ENCODE peak calls at places on chromosomes 5 and 9, in six cellular contexts. C is B cell, Y is Calu3, H is A549, U is AG04449, M is tibial nerve. F is an unnamed sample.

GRCh38 chr9:89661956-89662717 is 57.3 kb downstream of the GADD45G start:
- DNase-seq in H (peak), Y (peak), C (no peak), U (peak), M (peak), F (no peak)

GRCh38 chr9:105355810-105356209 is 92.0 kb upstream of the FSD1L start:
- DNase-seq in C (peak), U (no peak), H (no peak), Y (no peak), M (no peak), F (no peak)

GRCh38 chr9:135228983-135229625 is 141.6 kb downstream of the OLFM1 start:
- DNase-seq in H (no peak), U (no peak), C (no peak), M (no peak), Y (no peak), F (no peak)

GRCh38 chr5:74017786-74018211 is 391.8 kb downstream of the ARHGEF28 start:
- DNase-seq in C (no peak), U (no peak), H (no peak), Y (no peak), M (peak), F (no peak)

GRCh38 chr9:89893886-89894285 is 289.1 kb downstream of the GADD45G start:
- DNase-seq in C (no peak), Y (no peak), M (no peak), H (no peak), U (no peak), F (no peak)

GRCh38 chr5:122972877-122973276 is 63.6 kb downstream of the PPIC start:
- DNase-seq in U (no peak), M (no peak), H (no peak), Y (no peak), C (no peak), F (no peak)

GRCh38 chr9:82934949-82935348 is 128.0 kb downstream of the RASEF start:
- DNase-seq in U (peak), C (no peak), Y (peak), M (no peak), H (peak), F (no peak)

GRCh38 chr5:89346573-89346972 is 463.6 kb upstream of the MEF2C start:
- DNase-seq in H (no peak), Y (no peak), M (no peak), U (no peak), C (no peak), F (no peak)

GRCh38 chr9:104927216-104927911 is 591 bp downstream of the ABCA1 start:
- DNase-seq in H (peak), M (no peak), U (no peak), Y (peak), C (peak), F (peak)

GRCh38 chr5:169100735-169101075 is 200.2 kb downstream of the SLIT3 start:
- DNase-seq in U (peak), M (no peak), Y (no peak), H (peak), C (no peak), F (no peak)

GRCh38 chr5:158988987-158989624 is 110.6 kb downstream of the EBF1 start:
- DNase-seq in H (no peak), U (no peak), M (no peak), C (no peak), Y (no peak), F (no peak)

GRCh38 chr5:155767480-155767879 is 559.5 kb upstream of the SGCD start:
- DNase-seq in H (no peak), M (no peak), U (no peak), C (no peak), Y (no peak), F (no peak)

GRCh38 chr5:56025303-56025885 is 30.6 kb upstream of the IL6ST start:
- DNase-seq in C (no peak), M (no peak), Y (no peak), U (no peak), H (peak), F (no peak)

GRCh38 chr5:96781031-96781733 is 26.6 kb downstream of the ERAP1 start:
- DNase-seq in C (no peak), U (no peak), Y (no peak), H (no peak), M (no peak), F (no peak)

GRCh38 chr5:90446961-90447360 is 27.6 kb downstream of the MBLAC2 start:
- DNase-seq in Y (no peak), H (no peak), C (no peak), U (peak), M (no peak), F (no peak)

GRCh38 chr5:142013734-142014495 is 1.1 kb upstream of the GNPDA1 start:
- DNase-seq in H (no peak), C (no peak), M (peak), U (no peak), Y (no peak), F (no peak)

GRCh38 chr5:39072915-39073758 is 1.1 kb downstream of the RICTOR start:
- DNase-seq in H (no peak), M (peak), U (no peak), Y (peak), C (peak), F (peak)

GRCh38 chr9:135156525-135157510 is 69.3 kb downstream of the OLFM1 start:
- DNase-seq in H (peak), C (no peak), U (no peak), Y (peak), M (peak), F (peak)

GRCh38 chr5:157596449-157596848 is 20.9 kb upstream of the ADAM19 start:
- DNase-seq in H (no peak), C (no peak), Y (no peak), M (no peak), U (no peak), F (no peak)

GRCh38 chr9:115006660-115007059 is 76.3 kb upstream of the TNFSF8 start:
- DNase-seq in U (peak), M (no peak), C (no peak), Y (no peak), H (no peak), F (no peak)

GRCh38 chr5:111385970-111386831 is 126.1 kb downstream of the STARD4 start:
- DNase-seq in Y (no peak), C (no peak), H (no peak), U (no peak), M (no peak), F (no peak)

GRCh38 chr9:88521308-88521707 is 13.7 kb upstream of the NXNL2 start:
- DNase-seq in C (no peak), M (no peak), Y (no peak), U (no peak), H (no peak), F (no peak)

GRCh38 chr9:129310666-129311350 is 132.7 kb upstream of the IER5L start:
- DNase-seq in H (no peak), C (no peak), U (no peak), Y (no peak), M (no peak), F (no peak)

GRCh38 chr5:33816791-33817190 is 75.0 kb downstream of the ADAMTS12 start:
- DNase-seq in C (no peak), H (no peak), M (no peak), U (no peak), Y (no peak), F (no peak)

GRCh38 chr9:14511452-14511851 is 181.8 kb downstream of the ZDHHC21 start:
- DNase-seq in Y (no peak), M (no peak), C (no peak), H (no peak), U (no peak), F (no peak)

GRCh38 chr5:135365281-135365680 is 33.8 kb downstream of the MACROH2A1 start:
- DNase-seq in H (no peak), U (no peak), M (no peak), Y (no peak), C (no peak), F (no peak)

GRCh38 chr9:92426501-92426900 is 2.2 kb upstream of the OMD start:
- DNase-seq in Y (peak), U (no peak), M (no peak), H (no peak), C (no peak), F (no peak)

GRCh38 chr5:36575367-36575781 is 31.0 kb upstream of the SLC1A3 start:
- DNase-seq in U (no peak), M (no peak), Y (no peak), H (no peak), C (no peak), F (no peak)

GRCh38 chr5:40347981-40348725 is 331.6 kb upstream of the PTGER4 start:
- DNase-seq in Y (no peak), C (no peak), M (no peak), U (no peak), H (no peak), F (no peak)

GRCh38 chr9:136544549-136545064 is 1.2 kb downstream of the NOTCH1 start:
- DNase-seq in C (peak), H (peak), M (no peak), U (no peak), Y (peak), F (peak)

GRCh38 chr5:76544268-76544926 is 78.8 kb downstream of the F2RL2 start:
- DNase-seq in H (peak), C (no peak), U (no peak), Y (peak), M (no peak), F (peak)

GRCh38 chr9:13480688-13481087 is 201.2 kb upstream of the MPDZ start:
- DNase-seq in U (no peak), H (no peak), Y (no peak), M (no peak), C (no peak), F (no peak)

GRCh38 chr5:77308154-77308960 is 97.9 kb downstream of the PDE8B start:
- DNase-seq in Y (no peak), C (no peak), M (no peak), H (no peak), U (no peak), F (no peak)

GRCh38 chr9:137318565-137318964 is 16.5 kb upstream of the NRARP start:
- DNase-seq in M (no peak), U (no peak), C (peak), H (no peak), Y (no peak), F (no peak)

GRCh38 chr5:98933446-98934072 is 4.8 kb upstream of the CHD1 start:
- DNase-seq in Y (no peak), C (peak), H (no peak), U (no peak), M (no peak), F (peak)

GRCh38 chr5:130715541-130715940 is 449.5 kb downstream of the HINT1 start:
- DNase-seq in Y (no peak), M (no peak), U (no peak), C (no peak), H (no peak), F (no peak)

GRCh38 chr5:130724658-130725057 is 440.4 kb downstream of the HINT1 start:
- DNase-seq in H (no peak), C (no peak), Y (no peak), U (no peak), M (no peak), F (no peak)

DNA sequence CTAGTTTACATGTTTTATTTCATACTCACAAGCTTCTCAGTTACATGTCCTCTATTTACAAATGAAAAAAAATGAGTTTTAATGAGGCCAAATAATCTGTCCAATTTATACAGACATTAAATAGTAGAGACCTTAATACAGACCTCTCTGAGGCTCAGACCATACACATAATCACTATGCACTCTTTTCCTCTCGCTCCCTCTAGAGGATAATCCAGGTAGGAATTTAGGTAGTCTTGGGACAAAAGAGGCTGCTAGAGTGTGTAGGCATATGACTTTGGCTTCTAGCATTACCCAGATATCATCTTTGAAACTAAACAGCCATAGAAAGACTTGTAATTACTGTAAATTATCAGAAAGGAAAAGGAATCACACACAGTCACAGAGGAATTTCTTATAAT is 444.7 kb downstream of the HINT1 start:
- DNase-seq in H (peak), Y (peak), U (no peak), M (no peak), C (no peak), F (no peak)
- TF ChIP-seq CTCF in H (peak), Y (peak), U (peak), M (no peak), C (no peak), F (peak)

DNA sequence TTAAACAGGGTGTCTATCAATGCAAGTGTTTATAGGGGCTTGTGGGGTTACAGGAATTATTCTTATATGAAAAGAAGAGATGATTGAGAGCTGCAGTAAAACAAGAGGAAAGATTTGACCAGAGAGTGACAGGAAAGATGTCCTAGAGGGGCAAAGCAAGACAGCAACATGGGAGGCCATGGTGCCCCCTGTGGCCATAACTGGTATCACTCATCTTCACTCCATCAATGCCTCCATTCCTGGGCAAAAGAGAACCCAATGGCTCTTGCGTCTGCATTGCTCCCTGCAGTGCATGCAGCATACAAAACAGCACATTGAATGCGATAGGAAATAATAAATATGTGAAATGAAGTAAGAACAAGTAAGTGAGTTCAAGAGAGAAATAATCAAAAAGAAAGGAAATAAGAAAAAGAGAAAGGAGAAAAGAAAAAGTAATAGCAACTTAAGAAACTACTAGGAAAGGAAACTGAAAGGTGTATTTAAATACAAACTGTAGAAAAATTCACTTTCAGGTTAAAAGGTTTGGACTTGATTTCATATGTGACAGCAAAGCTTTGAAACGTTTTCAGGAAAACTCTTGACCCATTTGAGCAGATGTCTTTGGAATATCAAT is 206.6 kb downstream of the SEMA5A start:
- DNase-seq in U (no peak), Y (no peak), H (no peak), M (no peak), C (no peak), F (no peak)
- TF ChIP-seq CTCF in U (peak), Y (peak), H (no peak), M (no peak), C (peak), F (no peak)

DNA sequence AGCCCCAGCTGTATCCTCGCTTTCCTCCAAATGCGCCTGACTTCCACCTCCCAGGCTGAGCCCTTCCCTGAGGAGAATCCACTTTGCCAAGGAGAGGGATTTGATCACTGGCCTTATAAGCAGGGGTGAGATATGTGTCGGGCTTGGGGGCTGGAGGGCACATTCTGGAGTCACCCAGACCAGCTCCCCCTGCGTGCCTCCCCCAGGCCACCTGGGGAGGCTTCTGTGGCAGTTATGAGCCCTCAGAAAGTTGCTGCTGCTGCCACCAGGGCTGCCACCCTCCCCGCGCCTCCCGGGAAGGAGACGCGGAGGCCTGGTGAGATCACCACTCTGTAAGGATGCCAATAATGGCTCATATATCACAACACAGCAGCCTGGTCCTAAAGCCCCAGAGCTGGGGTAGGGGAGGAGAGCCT is 211.5 kb downstream of the PAPPA start:
- DNase-seq in H (no peak), C (no peak), Y (no peak), U (peak), M (no peak), F (no peak)
- TF ChIP-seq CTCF in H (no peak), C (no peak), Y (no peak), U (peak), M (no peak), F (no peak)

GRCh38 chr5:181222630-181223040 is 446 bp upstream of the TRIM41 start:
- DNase-seq in M (no peak), U (no peak), Y (no peak), C (no peak), H (no peak), F (no peak)

GRCh38 chr5:181223729-181224389 is 778 bp downstream of the TRIM41 start:
- DNase-seq in C (no peak), U (no peak), H (no peak), M (no peak), Y (peak), F (no peak)

GRCh38 chr5:181221792-181222629 is 1.1 kb upstream of the TRIM41 start:
- DNase-seq in U (peak), Y (peak), H (peak), M (peak), C (no peak), F (peak)

GRCh38 chr5:181224390-181225234 is 1.5 kb downstream of the TRIM41 start:
- DNase-seq in M (no peak), H (no peak), Y (no peak), C (peak), U (no peak), F (no peak)

GRCh38 chr5:181223041-181223728 is at the start of gene TRIM41:
- DNase-seq in H (peak), Y (peak), U (peak), M (peak), C (peak), F (peak)
- TF ChIP-seq CTCF in H (no peak), Y (no peak), U (no peak), M (no peak), C (no peak), F (no peak)

GRCh38 chr9:35733109-35733541 is 659 bp downstream of the CREB3 start:
- DNase-seq in Y (peak), U (peak), C (no peak), M (no peak), H (peak), F (peak)
- TF ChIP-seq CTCF in Y (no peak), U (peak), C (no peak), M (no peak), H (peak), F (peak)

DNA sequence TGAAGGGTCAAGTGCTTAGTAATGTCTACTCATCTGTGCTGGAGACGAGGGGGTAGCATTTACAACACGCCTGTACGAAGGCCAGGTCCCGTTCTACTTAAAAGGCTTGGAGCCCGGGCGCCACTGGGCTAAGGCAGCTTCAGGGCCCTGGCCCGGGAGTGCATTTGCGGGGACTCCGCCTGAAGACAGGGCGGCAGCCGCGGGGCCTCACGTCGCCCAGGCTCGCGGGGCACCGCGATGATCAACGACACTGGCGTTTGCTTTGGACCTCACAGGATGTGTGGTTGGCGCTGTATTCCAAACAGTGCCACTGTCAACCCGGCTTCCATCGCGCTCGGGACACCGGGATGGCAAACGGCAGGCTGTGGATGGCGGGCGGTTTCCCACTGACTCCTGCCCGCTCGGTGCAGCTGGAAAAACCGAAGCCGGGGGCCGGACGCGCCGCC is 1.1 kb upstream of the TENT4A start:
- DNase-seq in M (peak), Y (peak), U (no peak), H (peak), C (peak), F (peak)
- TF ChIP-seq CTCF in M (no peak), Y (no peak), U (no peak), H (no peak), C (no peak), F (peak)

GRCh38 chr5:178859625-178860521 is at the start of gene ZNF354B:
- DNase-seq in H (peak), M (peak), C (peak), U (peak), Y (peak), F (peak)
- TF ChIP-seq CTCF in H (no peak), M (no peak), C (no peak), U (peak), Y (peak), F (no peak)

GRCh38 chr5:179152144-179152895 is 92.1 kb downstream of the ZNF354C start:
- DNase-seq in C (no peak), M (no peak), Y (no peak), U (no peak), H (no peak), F (no peak)
- TF ChIP-seq CTCF in C (no peak), M (no peak), Y (no peak), U (no peak), H (no peak), F (no peak)

GRCh38 chr5:107108111-107108510 is 562.6 kb downstream of the EFNA5 start:
- DNase-seq in Y (no peak), H (no peak), M (no peak), C (no peak), U (no peak), F (no peak)

GRCh38 chr5:107100121-107100520 is 570.6 kb downstream of the EFNA5 start:
- DNase-seq in C (no peak), Y (no peak), H (no peak), M (no peak), U (no peak), F (no peak)

GRCh38 chr5:107104040-107104773 is 566.5 kb downstream of the EFNA5 start:
- DNase-seq in U (no peak), Y (no peak), C (no peak), M (no peak), H (no peak), F (no peak)

GRCh38 chr5:107104774-107105050 is 566.0 kb downstream of the EFNA5 start:
- DNase-seq in U (no peak), C (no peak), H (peak), Y (peak), M (no peak), F (peak)

DNA sequence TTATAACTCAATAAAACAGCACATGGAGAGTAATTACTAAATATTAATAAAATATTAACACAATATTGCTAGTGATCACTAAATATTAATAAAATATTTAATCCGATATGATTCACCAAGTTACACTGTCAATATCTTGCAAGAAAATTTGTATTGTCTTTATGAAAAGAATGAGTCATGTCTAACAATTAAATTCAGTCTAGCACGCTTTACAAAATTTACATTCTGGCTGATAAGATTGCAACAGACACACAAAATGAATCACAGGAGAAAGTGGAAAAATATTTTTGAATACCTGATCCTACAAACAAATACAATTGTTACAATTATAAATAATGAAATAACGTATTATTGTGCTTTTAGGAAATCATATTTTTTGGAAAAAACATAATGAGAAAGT is 567.2 kb downstream of the EFNA5 start:
- DNase-seq in Y (no peak), H (no peak), C (no peak), M (no peak), U (no peak), F (no peak)
- TF ChIP-seq CTCF in Y (no peak), H (no peak), C (no peak), M (no peak), U (no peak), F (no peak)

F was measured in GM10248.